ENCODE peak calls at places on chromosomes 6 and 20, in six cellular contexts. U is heart left ventricle, G is K562, H is HCT116, T is A549, M is stomach. C is an unnamed sample.

GRCh38 chr6:144087789-144088426 is 7.5 kb downstream of the SF3B5 start:
- DNase-seq in M (no peak), T (no peak), G (peak; percentile 72), H (no peak), U (no peak), C (peak; percentile 41)

GRCh38 chr6:63527658-63528514 is 44.4 kb upstream of the LOC128125822 start:
- DNase-seq in G (no peak), M (peak; percentile 93), T (peak; percentile 79), U (peak; percentile 35), H (peak; percentile 94), C (no peak)

GRCh38 chr6:163579880-163580295 is 165.4 kb downstream of the QKI start:
- DNase-seq in M (no peak), G (peak; percentile 70), U (no peak), H (no peak), T (no peak), C (peak; percentile 41)

GRCh38 chr6:72825265-72825918 is 203.5 kb downstream of the KCNQ5 start:
- DNase-seq in H (no peak), T (no peak), M (no peak), G (no peak), U (no peak), C (no peak)

GRCh38 chr6:105301072-105301503 is 101.8 kb downstream of the PREP start:
- DNase-seq in M (no peak), G (no peak), U (peak; percentile 63), T (no peak), H (no peak), C (no peak)

GRCh38 chr20:38723069-38723981 is 961 bp upstream of the SLC32A1 start:
- DNase-seq in H (no peak), G (no peak), T (no peak), U (no peak), M (no peak), C (no peak)

GRCh38 chr6:105746539-105746938 is 339.6 kb upstream of the PRDM1 start:
- DNase-seq in H (no peak), T (no peak), G (peak; percentile 10), M (no peak), U (no peak), C (peak; percentile 59)

GRCh38 chr6:125546827-125547226 is 202.6 kb upstream of the HEY2 start:
- DNase-seq in U (no peak), H (peak; percentile 13), M (no peak), T (no peak), G (peak; percentile 11), C (no peak)

GRCh38 chr6:33683051-33683571 is 28.4 kb downstream of the UQCC2 start:
- DNase-seq in G (no peak), H (no peak), U (no peak), T (no peak), M (no peak), C (no peak)

GRCh38 chr6:52534966-52535390 is 41.9 kb downstream of the TRAM2 start:
- DNase-seq in T (no peak), H (no peak), G (no peak), M (no peak), U (no peak), C (no peak)

GRCh38 chr6:117555262-117555849 is 47.0 kb downstream of the GOPC start:
- DNase-seq in G (no peak), H (no peak), U (no peak), M (no peak), T (no peak), C (no peak)

GRCh38 chr20:53480913-53481312 is 112.7 kb downstream of the ZNF217 start:
- DNase-seq in U (no peak), G (no peak), M (no peak), T (no peak), H (no peak), C (no peak)

GRCh38 chr20:4202441-4202840 is 187.1 kb upstream of the RNF24 start:
- DNase-seq in T (no peak), M (no peak), U (no peak), G (no peak), H (no peak), C (no peak)

GRCh38 chr6:157531169-157531985 is 150.4 kb downstream of the ZDHHC14 start:
- DNase-seq in M (no peak), H (no peak), U (no peak), T (no peak), G (no peak), C (no peak)

GRCh38 chr20:18256440-18257090 is 31.8 kb upstream of the ZNF133 start:
- DNase-seq in T (no peak), M (no peak), G (peak; percentile 76), H (no peak), U (no peak), C (peak; percentile 81)

GRCh38 chr6:158559895-158560786 is at the start of gene TMEM181:
- DNase-seq in G (peak; percentile 96), M (peak; percentile 88), H (peak; percentile 36), U (peak; percentile 88), T (peak; percentile 57), C (peak; percentile 92)
- TF ChIP-seq POLR2A in G (peak; percentile 62), M (peak; percentile 15), H (peak; percentile 78), U (peak; percentile 67), T (peak; percentile 64), C (peak; percentile 89)

GRCh38 chr6:35213824-35214756 is at the start of gene SCUBE3:
- DNase-seq in G (no peak), T (peak; percentile 31), M (peak; percentile 29), H (no peak), U (peak; percentile 39), C (no peak)
- TF ChIP-seq POLR2A in G (no peak), T (no peak), M (no peak), H (no peak), U (no peak), C (no peak)

GRCh38 chr6:142946924-142947701 is 2.1 kb upstream of the HIVEP2 start:
- DNase-seq in G (peak; percentile 48), M (peak; percentile 83), H (no peak), T (peak; percentile 64), U (peak; percentile 90), C (peak; percentile 37)
- TF ChIP-seq POLR2A in G (no peak), M (no peak), H (peak; percentile 25), T (no peak), U (peak; percentile 81), C (peak; percentile 21)

DNA sequence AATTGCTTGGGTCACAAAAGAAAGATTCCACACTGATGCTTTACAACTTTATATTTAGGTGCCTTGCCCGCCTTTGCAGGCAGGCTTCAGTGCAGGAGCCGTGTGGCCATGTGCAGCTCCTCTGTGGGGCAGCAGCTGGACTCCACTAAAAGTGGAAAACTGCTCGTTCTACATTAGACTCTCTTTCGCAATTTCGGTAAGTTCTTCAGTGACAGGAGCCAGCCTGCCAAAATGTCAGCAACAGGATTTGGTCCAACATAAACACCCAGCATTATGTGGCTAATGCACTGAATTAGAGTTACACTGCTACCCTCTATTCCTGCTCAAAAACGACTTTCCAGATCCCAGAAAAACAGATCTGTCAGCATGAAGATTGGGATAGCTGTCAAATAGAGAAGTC is 174.4 kb upstream of the KCNK16 start:
- DNase-seq in U (peak; percentile 60), T (no peak), G (no peak), H (no peak), M (peak; percentile 26), C (no peak)
- TF ChIP-seq POLR2A in U (no peak), T (no peak), G (no peak), H (no peak), M (no peak), C (no peak)

GRCh38 chr20:25249198-25249931 is 1.5 kb downstream of the PYGB start:
- DNase-seq in H (no peak), T (no peak), G (no peak), U (no peak), M (no peak), C (no peak)

GRCh38 chr20:25247100-25247665 is 702 bp upstream of the PYGB start:
- DNase-seq in G (peak; percentile 69), M (peak; percentile 68), H (peak; percentile 37), U (peak; percentile 84), T (peak; percentile 87), C (peak; percentile 67)

GRCh38 chr20:25246182-25246943 is 1.5 kb upstream of the PYGB start:
- DNase-seq in T (no peak), G (no peak), M (no peak), H (no peak), U (no peak), C (no peak)

GRCh38 chr20:25248501-25249172 is 752 bp downstream of the PYGB start:
- DNase-seq in U (peak; percentile 59), H (no peak), M (peak; percentile 50), G (peak; percentile 30), T (peak; percentile 50), C (no peak)

GRCh38 chr20:25247666-25248500 is at the start of gene PYGB:
- DNase-seq in G (peak; percentile 71), M (peak; percentile 81), T (peak; percentile 94), H (peak; percentile 41), U (peak; percentile 83), C (peak; percentile 86)
- TF ChIP-seq POLR2A in G (peak; percentile 86), M (peak; percentile 81), T (peak; percentile 98), H (peak; percentile 96), U (peak; percentile 97), C (peak; percentile 76)

DNA sequence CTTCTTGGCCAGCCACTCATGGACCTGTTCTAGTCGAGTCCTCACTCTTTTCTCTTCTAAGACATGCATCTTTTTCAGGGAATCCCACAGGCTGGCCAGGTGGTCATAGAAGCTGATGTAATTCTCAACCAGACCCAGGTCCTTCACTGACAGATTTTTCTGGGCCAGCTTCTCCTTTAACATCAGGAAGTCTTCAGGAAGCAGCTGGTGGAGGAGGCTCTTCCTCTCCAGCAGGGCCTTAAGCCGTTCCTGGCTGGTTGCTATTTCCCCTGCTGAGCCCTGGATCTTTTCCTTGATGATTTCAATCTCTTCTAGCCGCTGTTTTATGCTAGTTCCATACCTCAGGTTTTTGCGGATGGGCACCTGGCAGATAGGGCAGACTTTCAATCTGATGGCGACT is 28.6 kb downstream of the DDX27 start:
- DNase-seq in M (no peak), U (no peak), G (no peak), H (no peak), T (no peak), C (no peak)
- TF ChIP-seq POLR2A in M (no peak), U (no peak), G (no peak), H (no peak), T (no peak), C (no peak)

GRCh38 chr20:63529180-63529860 is 7.9 kb downstream of the PTK6 start:
- DNase-seq in H (no peak), M (no peak), U (no peak), G (no peak), T (no peak), C (no peak)

GRCh38 chr20:63532449-63532971 is 4.7 kb downstream of the PTK6 start:
- DNase-seq in H (no peak), G (no peak), T (no peak), U (no peak), M (no peak), C (no peak)

GRCh38 chr20:63531686-63532448 is 5.3 kb downstream of the PTK6 start:
- DNase-seq in U (no peak), T (no peak), M (no peak), H (no peak), G (no peak), C (no peak)

GRCh38 chr20:63529861-63530787 is 7.1 kb downstream of the PTK6 start:
- DNase-seq in G (no peak), M (no peak), H (no peak), U (peak; percentile 26), T (no peak), C (no peak)

DNA sequence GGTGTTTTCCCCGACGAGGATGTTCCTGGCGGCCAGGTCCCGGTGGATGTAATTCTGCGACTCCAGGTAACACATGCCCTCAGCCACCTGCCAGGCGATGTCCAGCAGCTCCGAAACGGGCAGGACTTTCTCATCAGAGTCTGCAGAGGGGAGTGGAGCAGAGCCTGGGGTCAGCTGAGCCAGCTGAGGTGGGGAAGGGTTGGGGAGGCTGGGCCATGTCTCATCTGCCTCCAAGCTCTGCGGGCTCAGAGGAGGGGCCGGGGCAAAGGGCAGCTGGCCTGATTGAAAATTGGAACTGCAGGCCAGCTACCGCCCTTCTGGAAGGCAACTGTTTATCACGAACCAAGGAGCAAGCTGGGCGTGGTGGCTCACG is 6.4 kb downstream of the PTK6 start:
- DNase-seq in U (no peak), G (peak; percentile 45), M (peak; percentile 53), H (no peak), T (no peak), C (no peak)
- TF ChIP-seq POLR2A in U (no peak), G (no peak), M (no peak), H (no peak), T (no peak), C (no peak)